ENCODE peak calls at places on chromosomes 7 and 10, in seven cellular contexts. One of them, this sample, is unnamed.

GRCh38 chr7:27115161-27116018 is 12.9 kb upstream of the HOXA2 start:
- DNase-seq in iris pigment epithelial cell: no peak
- DNase-seq in CD4-positive, CD25-positive, alpha-beta regulatory T cell: no peak
- DNase-seq in skeletal muscle cell: no peak
- DNase-seq in GM10248: no peak
- DNase-seq in stimulated activated CD8-positive, alpha-beta memory T cell treated with anti-CD3 and anti-CD28 coated beads, Interleukin-7, amount 100 ng/mL, for 24 hours: no peak
- DNase-seq in head of caudate nucleus: no peak
- DNase-seq in this sample: peak

GRCh38 chr10:102868976-102869289 is 337 bp upstream of the AS3MT start:
- DNase-seq in skeletal muscle cell: no peak
- DNase-seq in CD4-positive, CD25-positive, alpha-beta regulatory T cell: no peak
- DNase-seq in head of caudate nucleus: no peak
- DNase-seq in GM10248: no peak
- DNase-seq in stimulated activated CD8-positive, alpha-beta memory T cell treated with anti-CD3 and anti-CD28 coated beads, Interleukin-7, amount 100 ng/mL, for 24 hours: no peak
- DNase-seq in iris pigment epithelial cell: no peak
- DNase-seq in this sample: peak

GRCh38 chr10:178208-178607 is 43.0 kb downstream of the ZMYND11 start:
- DNase-seq in CD4-positive, CD25-positive, alpha-beta regulatory T cell: no peak
- DNase-seq in iris pigment epithelial cell: peak
- DNase-seq in GM10248: no peak
- DNase-seq in skeletal muscle cell: no peak
- DNase-seq in head of caudate nucleus: no peak
- DNase-seq in stimulated activated CD8-positive, alpha-beta memory T cell treated with anti-CD3 and anti-CD28 coated beads, Interleukin-7, amount 100 ng/mL, for 24 hours: no peak
- DNase-seq in this sample: no peak

GRCh38 chr7:136869991-136870798 is 1.7 kb downstream of the CHRM2 start:
- DNase-seq in skeletal muscle cell: no peak
- DNase-seq in GM10248: no peak
- DNase-seq in iris pigment epithelial cell: peak
- DNase-seq in stimulated activated CD8-positive, alpha-beta memory T cell treated with anti-CD3 and anti-CD28 coated beads, Interleukin-7, amount 100 ng/mL, for 24 hours: no peak
- DNase-seq in CD4-positive, CD25-positive, alpha-beta regulatory T cell: no peak
- DNase-seq in head of caudate nucleus: no peak
- DNase-seq in this sample: peak

GRCh38 chr7:71900556-71900955 is 511.6 kb downstream of the CALN1 start:
- DNase-seq in head of caudate nucleus: no peak
- DNase-seq in stimulated activated CD8-positive, alpha-beta memory T cell treated with anti-CD3 and anti-CD28 coated beads, Interleukin-7, amount 100 ng/mL, for 24 hours: no peak
- DNase-seq in GM10248: no peak
- DNase-seq in skeletal muscle cell: no peak
- DNase-seq in CD4-positive, CD25-positive, alpha-beta regulatory T cell: no peak
- DNase-seq in iris pigment epithelial cell: no peak
- DNase-seq in this sample: peak

GRCh38 chr7:151456782-151457181 is 16.8 kb upstream of the CRYGN start:
- DNase-seq in skeletal muscle cell: no peak
- DNase-seq in CD4-positive, CD25-positive, alpha-beta regulatory T cell: no peak
- DNase-seq in stimulated activated CD8-positive, alpha-beta memory T cell treated with anti-CD3 and anti-CD28 coated beads, Interleukin-7, amount 100 ng/mL, for 24 hours: no peak
- DNase-seq in head of caudate nucleus: no peak
- DNase-seq in GM10248: no peak
- DNase-seq in iris pigment epithelial cell: no peak
- DNase-seq in this sample: no peak

GRCh38 chr7:142391191-142391992 is 133.5 kb upstream of the PRSS58 start:
- DNase-seq in stimulated activated CD8-positive, alpha-beta memory T cell treated with anti-CD3 and anti-CD28 coated beads, Interleukin-7, amount 100 ng/mL, for 24 hours: no peak
- DNase-seq in CD4-positive, CD25-positive, alpha-beta regulatory T cell: no peak
- DNase-seq in iris pigment epithelial cell: no peak
- DNase-seq in skeletal muscle cell: no peak
- DNase-seq in head of caudate nucleus: peak
- DNase-seq in GM10248: peak
- DNase-seq in this sample: peak

GRCh38 chr7:94195201-94195600 is 191.0 kb upstream of the BET1 start:
- DNase-seq in stimulated activated CD8-positive, alpha-beta memory T cell treated with anti-CD3 and anti-CD28 coated beads, Interleukin-7, amount 100 ng/mL, for 24 hours: no peak
- DNase-seq in iris pigment epithelial cell: peak
- DNase-seq in head of caudate nucleus: no peak
- DNase-seq in skeletal muscle cell: no peak
- DNase-seq in GM10248: no peak
- DNase-seq in CD4-positive, CD25-positive, alpha-beta regulatory T cell: no peak
- DNase-seq in this sample: no peak

GRCh38 chr10:122530177-122530576 is 30.4 kb upstream of the DMBT1 start:
- DNase-seq in skeletal muscle cell: no peak
- DNase-seq in CD4-positive, CD25-positive, alpha-beta regulatory T cell: no peak
- DNase-seq in GM10248: no peak
- DNase-seq in stimulated activated CD8-positive, alpha-beta memory T cell treated with anti-CD3 and anti-CD28 coated beads, Interleukin-7, amount 100 ng/mL, for 24 hours: no peak
- DNase-seq in iris pigment epithelial cell: no peak
- DNase-seq in head of caudate nucleus: no peak
- DNase-seq in this sample: no peak

GRCh38 chr10:131982185-131982756 is 548 bp upstream of the BNIP3 start:
- DNase-seq in iris pigment epithelial cell: no peak
- DNase-seq in skeletal muscle cell: no peak
- DNase-seq in stimulated activated CD8-positive, alpha-beta memory T cell treated with anti-CD3 and anti-CD28 coated beads, Interleukin-7, amount 100 ng/mL, for 24 hours: no peak
- DNase-seq in GM10248: peak
- DNase-seq in CD4-positive, CD25-positive, alpha-beta regulatory T cell: no peak
- DNase-seq in head of caudate nucleus: no peak
- DNase-seq in this sample: peak

GRCh38 chr10:53650794-53651193 is 878.2 kb upstream of the MBL2 start:
- DNase-seq in stimulated activated CD8-positive, alpha-beta memory T cell treated with anti-CD3 and anti-CD28 coated beads, Interleukin-7, amount 100 ng/mL, for 24 hours: no peak
- DNase-seq in skeletal muscle cell: no peak
- DNase-seq in CD4-positive, CD25-positive, alpha-beta regulatory T cell: no peak
- DNase-seq in iris pigment epithelial cell: no peak
- DNase-seq in GM10248: no peak
- DNase-seq in head of caudate nucleus: no peak
- DNase-seq in this sample: no peak

GRCh38 chr7:1418505-1419309 is 40.6 kb downstream of the MICALL2 start:
- DNase-seq in stimulated activated CD8-positive, alpha-beta memory T cell treated with anti-CD3 and anti-CD28 coated beads, Interleukin-7, amount 100 ng/mL, for 24 hours: no peak
- DNase-seq in iris pigment epithelial cell: peak
- DNase-seq in head of caudate nucleus: no peak
- DNase-seq in skeletal muscle cell: no peak
- DNase-seq in CD4-positive, CD25-positive, alpha-beta regulatory T cell: no peak
- DNase-seq in GM10248: no peak
- DNase-seq in this sample: no peak

GRCh38 chr10:31940839-31941653 is 12.4 kb upstream of the ARHGAP12 start:
- DNase-seq in head of caudate nucleus: peak
- DNase-seq in iris pigment epithelial cell: peak
- DNase-seq in GM10248: no peak
- DNase-seq in skeletal muscle cell: peak
- DNase-seq in stimulated activated CD8-positive, alpha-beta memory T cell treated with anti-CD3 and anti-CD28 coated beads, Interleukin-7, amount 100 ng/mL, for 24 hours: no peak
- DNase-seq in CD4-positive, CD25-positive, alpha-beta regulatory T cell: no peak
- DNase-seq in this sample: peak

GRCh38 chr10:3902054-3902808 is 117.2 kb upstream of the KLF6 start:
- DNase-seq in stimulated activated CD8-positive, alpha-beta memory T cell treated with anti-CD3 and anti-CD28 coated beads, Interleukin-7, amount 100 ng/mL, for 24 hours: no peak
- DNase-seq in CD4-positive, CD25-positive, alpha-beta regulatory T cell: peak
- DNase-seq in skeletal muscle cell: no peak
- DNase-seq in GM10248: peak
- DNase-seq in iris pigment epithelial cell: peak
- DNase-seq in head of caudate nucleus: no peak
- DNase-seq in this sample: no peak

GRCh38 chr7:105800442-105800841 is 76.0 kb downstream of the ATXN7L1 start:
- DNase-seq in CD4-positive, CD25-positive, alpha-beta regulatory T cell: no peak
- DNase-seq in skeletal muscle cell: no peak
- DNase-seq in GM10248: no peak
- DNase-seq in iris pigment epithelial cell: peak
- DNase-seq in head of caudate nucleus: no peak
- DNase-seq in stimulated activated CD8-positive, alpha-beta memory T cell treated with anti-CD3 and anti-CD28 coated beads, Interleukin-7, amount 100 ng/mL, for 24 hours: no peak
- DNase-seq in this sample: no peak

GRCh38 chr10:21926358-21926890 is 77.1 kb downstream of the DNAJC1 start:
- DNase-seq in iris pigment epithelial cell: peak
- DNase-seq in head of caudate nucleus: no peak
- DNase-seq in skeletal muscle cell: no peak
- DNase-seq in GM10248: no peak
- DNase-seq in CD4-positive, CD25-positive, alpha-beta regulatory T cell: no peak
- DNase-seq in stimulated activated CD8-positive, alpha-beta memory T cell treated with anti-CD3 and anti-CD28 coated beads, Interleukin-7, amount 100 ng/mL, for 24 hours: no peak
- DNase-seq in this sample: no peak

GRCh38 chr7:122402235-122402634 is 97.7 kb upstream of the FEZF1 start:
- DNase-seq in stimulated activated CD8-positive, alpha-beta memory T cell treated with anti-CD3 and anti-CD28 coated beads, Interleukin-7, amount 100 ng/mL, for 24 hours: no peak
- DNase-seq in head of caudate nucleus: no peak
- DNase-seq in skeletal muscle cell: no peak
- DNase-seq in iris pigment epithelial cell: no peak
- DNase-seq in CD4-positive, CD25-positive, alpha-beta regulatory T cell: no peak
- DNase-seq in GM10248: no peak
- DNase-seq in this sample: no peak

GRCh38 chr10:3393958-3394357 is 221.4 kb upstream of the PITRM1 start:
- DNase-seq in CD4-positive, CD25-positive, alpha-beta regulatory T cell: no peak
- DNase-seq in skeletal muscle cell: no peak
- DNase-seq in iris pigment epithelial cell: peak
- DNase-seq in head of caudate nucleus: no peak
- DNase-seq in stimulated activated CD8-positive, alpha-beta memory T cell treated with anti-CD3 and anti-CD28 coated beads, Interleukin-7, amount 100 ng/mL, for 24 hours: no peak
- DNase-seq in GM10248: no peak
- DNase-seq in this sample: no peak

GRCh38 chr10:95261926-95262325 is 28.9 kb downstream of the PDLIM1 start:
- DNase-seq in iris pigment epithelial cell: no peak
- DNase-seq in stimulated activated CD8-positive, alpha-beta memory T cell treated with anti-CD3 and anti-CD28 coated beads, Interleukin-7, amount 100 ng/mL, for 24 hours: no peak
- DNase-seq in head of caudate nucleus: no peak
- DNase-seq in GM10248: no peak
- DNase-seq in skeletal muscle cell: no peak
- DNase-seq in CD4-positive, CD25-positive, alpha-beta regulatory T cell: no peak
- DNase-seq in this sample: no peak

GRCh38 chr10:119348516-119349240 is 141.3 kb downstream of the GRK5 start:
- DNase-seq in iris pigment epithelial cell: peak
- DNase-seq in CD4-positive, CD25-positive, alpha-beta regulatory T cell: no peak
- DNase-seq in stimulated activated CD8-positive, alpha-beta memory T cell treated with anti-CD3 and anti-CD28 coated beads, Interleukin-7, amount 100 ng/mL, for 24 hours: no peak
- DNase-seq in skeletal muscle cell: no peak
- DNase-seq in head of caudate nucleus: no peak
- DNase-seq in GM10248: no peak
- DNase-seq in this sample: no peak

GRCh38 chr7:132065193-132065972 is 509.0 kb upstream of the PODXL start:
- DNase-seq in head of caudate nucleus: no peak
- DNase-seq in skeletal muscle cell: peak
- DNase-seq in GM10248: no peak
- DNase-seq in CD4-positive, CD25-positive, alpha-beta regulatory T cell: no peak
- DNase-seq in stimulated activated CD8-positive, alpha-beta memory T cell treated with anti-CD3 and anti-CD28 coated beads, Interleukin-7, amount 100 ng/mL, for 24 hours: no peak
- DNase-seq in iris pigment epithelial cell: peak
- DNase-seq in this sample: peak

GRCh38 chr10:76126607-76127190 is 695.3 kb downstream of the LRMDA start:
- DNase-seq in GM10248: no peak
- DNase-seq in CD4-positive, CD25-positive, alpha-beta regulatory T cell: no peak
- DNase-seq in iris pigment epithelial cell: no peak
- DNase-seq in head of caudate nucleus: no peak
- DNase-seq in stimulated activated CD8-positive, alpha-beta memory T cell treated with anti-CD3 and anti-CD28 coated beads, Interleukin-7, amount 100 ng/mL, for 24 hours: no peak
- DNase-seq in skeletal muscle cell: peak
- DNase-seq in this sample: no peak

GRCh38 chr7:40836218-40836617 is 701.4 kb downstream of the SUGCT start:
- DNase-seq in head of caudate nucleus: no peak
- DNase-seq in skeletal muscle cell: no peak
- DNase-seq in GM10248: no peak
- DNase-seq in CD4-positive, CD25-positive, alpha-beta regulatory T cell: no peak
- DNase-seq in iris pigment epithelial cell: peak
- DNase-seq in stimulated activated CD8-positive, alpha-beta memory T cell treated with anti-CD3 and anti-CD28 coated beads, Interleukin-7, amount 100 ng/mL, for 24 hours: no peak
- DNase-seq in this sample: no peak

GRCh38 chr7:28862876-28863275 is 95.3 kb downstream of the TRIL start:
- DNase-seq in iris pigment epithelial cell: peak
- DNase-seq in CD4-positive, CD25-positive, alpha-beta regulatory T cell: no peak
- DNase-seq in GM10248: no peak
- DNase-seq in skeletal muscle cell: peak
- DNase-seq in head of caudate nucleus: no peak
- DNase-seq in stimulated activated CD8-positive, alpha-beta memory T cell treated with anti-CD3 and anti-CD28 coated beads, Interleukin-7, amount 100 ng/mL, for 24 hours: no peak
- DNase-seq in this sample: no peak

GRCh38 chr7:129066290-129067131 is 11.6 kb upstream of the TNPO3 start:
- DNase-seq in stimulated activated CD8-positive, alpha-beta memory T cell treated with anti-CD3 and anti-CD28 coated beads, Interleukin-7, amount 100 ng/mL, for 24 hours: no peak
- DNase-seq in head of caudate nucleus: no peak
- DNase-seq in skeletal muscle cell: peak
- DNase-seq in GM10248: no peak
- DNase-seq in CD4-positive, CD25-positive, alpha-beta regulatory T cell: no peak
- DNase-seq in iris pigment epithelial cell: peak
- DNase-seq in this sample: peak

GRCh38 chr7:143444063-143444782 is 970 bp downstream of the TAS2R60 start:
- DNase-seq in iris pigment epithelial cell: no peak
- DNase-seq in skeletal muscle cell: no peak
- DNase-seq in GM10248: no peak
- DNase-seq in CD4-positive, CD25-positive, alpha-beta regulatory T cell: no peak
- DNase-seq in head of caudate nucleus: no peak
- DNase-seq in stimulated activated CD8-positive, alpha-beta memory T cell treated with anti-CD3 and anti-CD28 coated beads, Interleukin-7, amount 100 ng/mL, for 24 hours: no peak
- DNase-seq in this sample: no peak

GRCh38 chr7:106166651-106167342 is 54.7 kb upstream of the SYPL1 start:
- DNase-seq in iris pigment epithelial cell: peak
- DNase-seq in skeletal muscle cell: peak
- DNase-seq in stimulated activated CD8-positive, alpha-beta memory T cell treated with anti-CD3 and anti-CD28 coated beads, Interleukin-7, amount 100 ng/mL, for 24 hours: no peak
- DNase-seq in GM10248: no peak
- DNase-seq in CD4-positive, CD25-positive, alpha-beta regulatory T cell: peak
- DNase-seq in head of caudate nucleus: peak
- DNase-seq in this sample: no peak

GRCh38 chr10:67836972-67837371 is 1.0 kb downstream of the DNAJC12 start:
- DNase-seq in head of caudate nucleus: no peak
- DNase-seq in stimulated activated CD8-positive, alpha-beta memory T cell treated with anti-CD3 and anti-CD28 coated beads, Interleukin-7, amount 100 ng/mL, for 24 hours: no peak
- DNase-seq in iris pigment epithelial cell: no peak
- DNase-seq in skeletal muscle cell: no peak
- DNase-seq in CD4-positive, CD25-positive, alpha-beta regulatory T cell: no peak
- DNase-seq in GM10248: no peak
- DNase-seq in this sample: no peak

GRCh38 chr10:33952692-33953360 is 618.4 kb upstream of the NRP1 start:
- DNase-seq in skeletal muscle cell: peak
- DNase-seq in CD4-positive, CD25-positive, alpha-beta regulatory T cell: no peak
- DNase-seq in iris pigment epithelial cell: peak
- DNase-seq in GM10248: no peak
- DNase-seq in stimulated activated CD8-positive, alpha-beta memory T cell treated with anti-CD3 and anti-CD28 coated beads, Interleukin-7, amount 100 ng/mL, for 24 hours: no peak
- DNase-seq in head of caudate nucleus: no peak
- DNase-seq in this sample: peak

GRCh38 chr10:74297389-74298080 is 146.5 kb downstream of the ADK start:
- DNase-seq in stimulated activated CD8-positive, alpha-beta memory T cell treated with anti-CD3 and anti-CD28 coated beads, Interleukin-7, amount 100 ng/mL, for 24 hours: no peak
- DNase-seq in CD4-positive, CD25-positive, alpha-beta regulatory T cell: no peak
- DNase-seq in iris pigment epithelial cell: no peak
- DNase-seq in head of caudate nucleus: no peak
- DNase-seq in GM10248: no peak
- DNase-seq in skeletal muscle cell: no peak
- DNase-seq in this sample: no peak

GRCh38 chr10:34178756-34179155 is 636.3 kb downstream of the PARD3 start:
- DNase-seq in iris pigment epithelial cell: no peak
- DNase-seq in head of caudate nucleus: no peak
- DNase-seq in CD4-positive, CD25-positive, alpha-beta regulatory T cell: no peak
- DNase-seq in skeletal muscle cell: peak
- DNase-seq in stimulated activated CD8-positive, alpha-beta memory T cell treated with anti-CD3 and anti-CD28 coated beads, Interleukin-7, amount 100 ng/mL, for 24 hours: no peak
- DNase-seq in GM10248: no peak
- DNase-seq in this sample: no peak

GRCh38 chr7:22481726-22482125 is 18.3 kb downstream of the STEAP1B start:
- DNase-seq in GM10248: peak
- DNase-seq in stimulated activated CD8-positive, alpha-beta memory T cell treated with anti-CD3 and anti-CD28 coated beads, Interleukin-7, amount 100 ng/mL, for 24 hours: no peak
- DNase-seq in CD4-positive, CD25-positive, alpha-beta regulatory T cell: no peak
- DNase-seq in iris pigment epithelial cell: peak
- DNase-seq in head of caudate nucleus: no peak
- DNase-seq in skeletal muscle cell: no peak
- DNase-seq in this sample: no peak

GRCh38 chr10:108385963-108386362 is 1221.5 kb upstream of the SORCS1 start:
- DNase-seq in GM10248: no peak
- DNase-seq in skeletal muscle cell: no peak
- DNase-seq in iris pigment epithelial cell: no peak
- DNase-seq in CD4-positive, CD25-positive, alpha-beta regulatory T cell: no peak
- DNase-seq in stimulated activated CD8-positive, alpha-beta memory T cell treated with anti-CD3 and anti-CD28 coated beads, Interleukin-7, amount 100 ng/mL, for 24 hours: no peak
- DNase-seq in head of caudate nucleus: no peak
- DNase-seq in this sample: no peak

GRCh38 chr10:101145750-101146391 is 14.8 kb downstream of the TLX1 start:
- DNase-seq in head of caudate nucleus: no peak
- DNase-seq in stimulated activated CD8-positive, alpha-beta memory T cell treated with anti-CD3 and anti-CD28 coated beads, Interleukin-7, amount 100 ng/mL, for 24 hours: no peak
- DNase-seq in GM10248: no peak
- DNase-seq in CD4-positive, CD25-positive, alpha-beta regulatory T cell: no peak
- DNase-seq in skeletal muscle cell: no peak
- DNase-seq in iris pigment epithelial cell: no peak
- DNase-seq in this sample: peak

GRCh38 chr7:138781004-138781403 is 16.8 kb upstream of the TMEM213 start:
- DNase-seq in head of caudate nucleus: no peak
- DNase-seq in skeletal muscle cell: no peak
- DNase-seq in CD4-positive, CD25-positive, alpha-beta regulatory T cell: no peak
- DNase-seq in stimulated activated CD8-positive, alpha-beta memory T cell treated with anti-CD3 and anti-CD28 coated beads, Interleukin-7, amount 100 ng/mL, for 24 hours: no peak
- DNase-seq in iris pigment epithelial cell: no peak
- DNase-seq in GM10248: no peak
- DNase-seq in this sample: no peak

GRCh38 chr7:115349635-115350034 is 427.7 kb downstream of the MDFIC start:
- DNase-seq in GM10248: no peak
- DNase-seq in iris pigment epithelial cell: no peak
- DNase-seq in CD4-positive, CD25-positive, alpha-beta regulatory T cell: no peak
- DNase-seq in skeletal muscle cell: no peak
- DNase-seq in stimulated activated CD8-positive, alpha-beta memory T cell treated with anti-CD3 and anti-CD28 coated beads, Interleukin-7, amount 100 ng/mL, for 24 hours: no peak
- DNase-seq in head of caudate nucleus: no peak
- DNase-seq in this sample: no peak

GRCh38 chr10:18743926-18744325 is 84.7 kb downstream of the ARL5B start:
- DNase-seq in iris pigment epithelial cell: no peak
- DNase-seq in head of caudate nucleus: no peak
- DNase-seq in stimulated activated CD8-positive, alpha-beta memory T cell treated with anti-CD3 and anti-CD28 coated beads, Interleukin-7, amount 100 ng/mL, for 24 hours: no peak
- DNase-seq in skeletal muscle cell: no peak
- DNase-seq in CD4-positive, CD25-positive, alpha-beta regulatory T cell: no peak
- DNase-seq in GM10248: no peak
- DNase-seq in this sample: no peak